ENCODE peak calls at places on chromosomes 7 and 10, in five cellular contexts. W is CD8-positive, alpha-beta memory T cell; K is stomach; Z is PC-9; T is lower lobe of right lung. U is an unnamed sample.

GRCh38 chr7:111172573-111172972 is 81.6 kb downstream of the LRRN3 start:
- DNase-seq in K (no peak), W (no peak), T (no peak), Z (no peak), U (no peak)

GRCh38 chr10:129394739-129395298 is 72.2 kb upstream of the MGMT start:
- DNase-seq in T (no peak), Z (no peak), K (no peak), W (no peak), U (no peak)

GRCh38 chr7:12210179-12211053 is 678 bp upstream of the TMEM106B start:
- DNase-seq in W (no peak), Z (no peak), T (peak; percentile 65), K (peak; percentile 39), U (peak; percentile 66)

GRCh38 chr10:81192404-81192803 is 654.7 kb downstream of the SH2D4B start:
- DNase-seq in T (no peak), Z (no peak), W (no peak), K (no peak), U (no peak)

GRCh38 chr7:135672560-135673359 is 10.4 kb downstream of the STMP1 start:
- DNase-seq in W (no peak), K (no peak), Z (peak; percentile 38), T (no peak), U (peak; percentile 32)

GRCh38 chr7:109449760-109450159 is 880.1 kb downstream of the DNAJB9 start:
- DNase-seq in W (no peak), Z (no peak), T (no peak), K (no peak), U (no peak)

GRCh38 chr7:41122256-41122987 is 580.5 kb downstream of the INHBA start:
- DNase-seq in W (no peak), K (no peak), T (no peak), Z (peak; percentile 18), U (no peak)

GRCh38 chr10:26821699-26822542 is 38.8 kb downstream of the ABI1 start:
- DNase-seq in T (no peak), K (no peak), Z (no peak), W (no peak), U (no peak)

GRCh38 chr7:158257516-158258410 is 329.9 kb downstream of the PTPRN2 start:
- DNase-seq in T (no peak), K (no peak), W (no peak), Z (no peak), U (no peak)

GRCh38 chr7:116363637-116364432 is 135.7 kb upstream of the CAV2 start:
- DNase-seq in T (no peak), K (no peak), Z (no peak), W (no peak), U (no peak)

GRCh38 chr7:137354361-137354760 is 10.8 kb upstream of the PTN start:
- DNase-seq in W (no peak), Z (no peak), T (no peak), K (no peak), U (no peak)

GRCh38 chr7:14177876-14178275 is 188.4 kb upstream of the ETV1 start:
- DNase-seq in Z (no peak), K (no peak), W (no peak), T (no peak), U (no peak)

GRCh38 chr10:131049051-131049450 is 262.5 kb downstream of the TCERG1L start:
- DNase-seq in T (no peak), Z (no peak), W (no peak), K (no peak), U (no peak)

GRCh38 chr7:34655384-34655783 is 2.6 kb upstream of the NPSR1 start:
- DNase-seq in T (no peak), Z (no peak), K (no peak), W (no peak), U (no peak)

GRCh38 chr10:103693070-103693811 is 162.1 kb downstream of the SH3PXD2A start:
- DNase-seq in K (no peak), W (peak; percentile 17), T (no peak), Z (no peak), U (peak; percentile 57)

GRCh38 chr7:25392571-25393338 is 164.5 kb upstream of the NPVF start:
- DNase-seq in Z (no peak), W (no peak), K (no peak), T (no peak), U (no peak)

GRCh38 chr7:27453702-27454405 is 208.8 kb downstream of the HIBADH start:
- DNase-seq in W (no peak), K (no peak), T (no peak), Z (no peak), U (no peak)

GRCh38 chr7:28793383-28793782 is 164.7 kb downstream of the TRIL start:
- DNase-seq in K (no peak), W (no peak), T (no peak), Z (no peak), U (no peak)

GRCh38 chr10:124967255-124967654 is 25.3 kb downstream of the ZRANB1 start:
- DNase-seq in K (no peak), T (no peak), Z (no peak), W (no peak), U (no peak)
- H3K4me1 ChIP-seq in K (peaks cover 41% of the 10 kb centered on the region), T (peaks cover 18% of the 10 kb centered on the region), Z (no peaks in the 10 kb centered on the region), W (peaks cover 7% of the 10 kb centered on the region), U (no peaks in the 10 kb centered on the region)

GRCh38 chr7:90166153-90166552 is 11.9 kb downstream of the STEAP1 start:
- DNase-seq in Z (no peak), W (no peak), K (no peak), T (no peak), U (no peak)

GRCh38 chr7:90167361-90167760 is 13.1 kb downstream of the STEAP1 start:
- DNase-seq in W (no peak), T (no peak), K (no peak), Z (no peak), U (no peak)

GRCh38 chr7:90165724-90166123 is 11.5 kb downstream of the STEAP1 start:
- DNase-seq in W (no peak), K (peak; percentile 43), T (no peak), Z (no peak), U (peak; percentile 68)

DNA sequence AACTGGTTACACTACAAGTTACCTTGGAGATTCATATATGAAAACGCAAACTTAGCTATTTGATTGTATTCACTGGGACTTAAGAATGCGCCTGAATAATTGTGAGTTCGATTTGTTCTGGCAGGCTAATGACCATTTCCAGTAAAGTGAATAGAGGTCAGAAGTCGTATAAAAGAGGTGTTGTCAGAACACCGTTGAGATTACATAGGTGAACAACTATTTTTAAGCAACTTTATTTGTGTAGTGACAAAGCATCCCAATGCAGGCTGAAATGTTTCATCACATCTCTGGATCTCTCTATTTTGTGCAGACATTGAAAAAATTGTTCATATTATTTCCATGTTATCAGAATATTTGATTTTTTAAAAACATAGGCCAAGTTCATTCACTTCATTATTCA is 9.3 kb downstream of the STEAP1 start:
- DNase-seq in T (no peak), Z (no peak), W (no peak), K (no peak), U (no peak)
- H3K4me1 ChIP-seq in T (no peaks in the 10 kb centered on the region), Z (peaks cover 4% of the 10 kb centered on the region), W (no peaks in the 10 kb centered on the region), K (no peaks in the 10 kb centered on the region), U (no peaks in the 10 kb centered on the region)

DNA sequence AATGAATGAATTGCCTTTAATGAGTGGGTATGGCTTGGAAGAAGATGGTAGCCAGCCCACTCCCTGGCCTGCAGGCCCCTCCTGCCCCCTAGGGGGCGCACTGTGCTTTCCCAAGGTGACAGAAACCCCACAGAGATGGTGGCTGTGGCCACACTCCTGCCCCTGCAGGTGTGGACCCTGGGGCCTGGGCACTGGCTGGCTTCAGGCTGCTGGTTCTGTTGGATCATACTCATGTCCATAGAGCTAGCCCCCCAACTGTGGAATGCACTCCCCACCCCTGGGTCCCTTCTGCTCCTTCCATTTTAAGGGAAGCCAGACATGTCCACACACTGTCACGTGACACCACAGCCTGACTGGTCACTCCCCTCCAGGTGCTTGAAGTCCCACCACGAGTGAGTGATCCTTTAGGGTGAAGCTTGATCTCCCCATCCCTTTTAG is 44.8 kb downstream of the ZCCHC24 start:
- DNase-seq in W (peak; percentile 22), T (peak; percentile 69), K (peak; percentile 58), Z (peak; percentile 57), U (peak; percentile 62)
- H3K4me1 ChIP-seq in W (no peaks in the 10 kb centered on the region), T (peaks cover 98% of the 10 kb centered on the region), K (no peaks in the 10 kb centered on the region), Z (peaks cover 22% of the 10 kb centered on the region), U (peaks cover 7% of the 10 kb centered on the region)

DNA sequence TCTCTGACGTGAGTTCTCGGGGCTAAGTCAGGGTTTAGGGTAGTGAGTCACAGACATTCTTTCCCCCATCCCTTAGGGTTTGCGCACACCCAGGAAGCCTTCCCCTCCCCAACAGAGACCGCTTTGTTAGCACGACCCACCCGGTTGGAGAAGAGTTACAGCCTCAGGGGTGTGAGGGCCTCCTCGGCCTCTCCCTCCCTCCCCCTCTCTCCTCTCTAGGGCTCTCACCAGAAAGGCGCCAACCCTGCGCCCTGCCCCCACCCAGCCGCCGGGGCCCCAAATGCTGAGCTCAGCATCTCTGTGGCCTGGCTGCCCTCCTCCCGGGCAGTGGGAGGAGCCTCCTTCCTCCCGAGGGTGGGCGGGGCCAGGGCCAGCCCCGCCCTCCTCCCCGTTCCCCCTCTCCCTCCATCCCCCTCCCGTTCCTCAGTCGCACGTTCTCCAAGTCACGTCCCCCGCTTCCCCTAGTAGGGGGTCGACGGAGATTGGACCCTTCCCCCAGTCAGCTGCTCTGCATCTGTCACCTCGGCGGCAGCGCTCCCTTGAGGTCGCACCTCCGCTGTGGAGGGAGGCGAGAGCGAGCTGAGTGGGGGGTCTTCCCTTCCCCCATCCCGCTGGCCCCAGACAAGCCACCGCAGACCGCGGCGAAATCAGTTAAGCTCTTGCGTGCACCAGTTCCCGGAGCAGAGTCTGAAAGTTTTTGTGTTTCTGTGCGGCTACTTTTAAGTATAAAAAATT is 13.0 kb upstream of the DDIT4 start:
- DNase-seq in Z (peak; percentile 97), W (peak; percentile 73), K (peak; percentile 83), T (peak; percentile 87), U (peak; percentile 89)
- H3K4me1 ChIP-seq in Z (peaks cover 76% of the 10 kb centered on the region), W (peaks cover 83% of the 10 kb centered on the region), K (peaks cover 75% of the 10 kb centered on the region), T (peaks cover 69% of the 10 kb centered on the region), U (peaks cover 17% of the 10 kb centered on the region)

GRCh38 chr10:70255329-70256299 is 22.4 kb upstream of the PPA1 start:
- DNase-seq in Z (peak; percentile 88), T (peak; percentile 69), K (no peak), W (peak; percentile 15), U (peak; percentile 67)
- H3K4me1 ChIP-seq in Z (peaks cover 57% of the 10 kb centered on the region), T (peaks cover 11% of the 10 kb centered on the region), K (peaks cover 17% of the 10 kb centered on the region), W (no peaks in the 10 kb centered on the region), U (peaks cover 7% of the 10 kb centered on the region)

DNA sequence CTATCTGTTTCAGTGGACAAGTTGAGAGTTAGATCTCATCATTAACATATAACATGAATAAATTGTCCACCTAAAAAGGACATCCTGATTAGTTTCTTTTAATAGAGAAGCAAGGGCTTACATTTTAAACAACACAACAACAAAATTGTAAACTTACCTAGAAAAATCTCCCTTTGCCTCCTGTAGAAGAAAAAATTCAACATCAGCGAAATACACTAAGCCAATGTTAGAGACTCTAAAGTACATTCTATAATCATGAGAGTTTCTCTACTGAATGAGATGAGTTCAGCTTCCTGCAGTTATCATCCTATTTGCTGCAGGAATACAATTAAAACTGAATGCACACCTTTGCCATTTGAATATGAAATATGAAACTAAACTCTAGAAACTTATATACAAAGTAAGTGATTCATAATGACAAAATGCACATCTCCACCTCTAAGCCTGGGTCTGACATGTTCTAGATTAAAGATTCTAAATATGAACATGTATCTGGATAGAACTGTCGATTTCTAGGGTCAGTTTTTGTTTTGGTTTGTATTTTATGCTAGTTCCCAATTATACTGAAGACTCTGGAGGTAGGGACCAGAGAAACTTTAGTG is 174.8 kb downstream of the PRPF18 start:
- DNase-seq in K (no peak), Z (no peak), T (no peak), W (no peak), U (no peak)
- H3K4me1 ChIP-seq in K (peaks cover 23% of the 10 kb centered on the region), Z (no peaks in the 10 kb centered on the region), T (peaks cover 15% of the 10 kb centered on the region), W (no peaks in the 10 kb centered on the region), U (no peaks in the 10 kb centered on the region)

GRCh38 chr7:43758029-43758860 is at the start of gene BLVRA:
- DNase-seq in T (peak; percentile 84), W (peak; percentile 69), Z (peak; percentile 69), K (peak; percentile 68), U (peak; percentile 63)
- H3K4me1 ChIP-seq in T (peaks cover 42% of the 10 kb centered on the region), W (peaks cover 11% of the 10 kb centered on the region), Z (peaks cover 78% of the 10 kb centered on the region), K (peaks cover 35% of the 10 kb centered on the region), U (no peaks in the 10 kb centered on the region)

GRCh38 chr7:50212016-50212325 is 92.5 kb upstream of the IKZF1 start:
- DNase-seq in T (no peak), K (no peak), Z (no peak), W (no peak), U (no peak)
- H3K4me1 ChIP-seq in T (peaks cover 19% of the 10 kb centered on the region), K (peaks cover 20% of the 10 kb centered on the region), Z (no peaks in the 10 kb centered on the region), W (peaks cover 73% of the 10 kb centered on the region), U (no peaks in the 10 kb centered on the region)